ENCODE peak calls at places on chromosomes 13 and 19, in eight cellular contexts. Q, N, K, U, E, G, V and D are unnamed samples.

GRCh38 chr19:19381007-19381926 is 24.2 kb upstream of the GATAD2A start:
- DNase-seq in Q (no peak), N (no peak), K (peak; percentile 81), U (no peak), E (no peak), G (no peak), V (no peak), D (no peak)

GRCh38 chr13:18628428-18628827 is 553.2 kb downstream of the TUBA3C start:
- DNase-seq in Q (no peak), N (no peak), K (no peak), U (no peak), E (no peak), G (no peak), V (no peak), D (no peak)

GRCh38 chr13:113734826-113735125 is 24.2 kb upstream of the TMEM255B start:
- DNase-seq in Q (no peak), N (no peak), K (no peak), U (no peak), E (no peak), G (no peak), V (no peak), D (no peak)

GRCh38 chr13:37667631-37668161 is 69.1 kb upstream of the POSTN start:
- DNase-seq in Q (no peak), N (no peak), K (no peak), U (no peak), E (no peak), G (peak; percentile 46), V (no peak), D (no peak)

GRCh38 chr13:110232756-110233155 is 74.2 kb downstream of the COL4A1 start:
- DNase-seq in Q (no peak), N (no peak), K (no peak), U (no peak), E (no peak), G (peak; percentile 77), V (peak; percentile 82), D (peak; percentile 85)

GRCh38 chr13:98190889-98191444 is 13.9 kb upstream of the RNF113B start:
- DNase-seq in Q (no peak), N (no peak), K (no peak), U (no peak), E (no peak), G (no peak), V (no peak), D (no peak)

GRCh38 chr13:31045621-31046081 is 113.2 kb downstream of the TEX26 start:
- DNase-seq in Q (peak; percentile 61), N (no peak), K (no peak), U (no peak), E (peak; percentile 62), G (peak; percentile 96), V (peak; percentile 94), D (peak; percentile 89)

GRCh38 chr19:44303976-44304568 is 753 bp downstream of the ZNF235 start:
- DNase-seq in Q (no peak), N (peak; percentile 36), K (peak; percentile 5), U (no peak), E (no peak), G (peak; percentile 77), V (no peak), D (peak; percentile 1)

GRCh38 chr13:33191425-33192221 is 93.9 kb downstream of the STARD13 start:
- DNase-seq in Q (no peak), N (no peak), K (no peak), U (no peak), E (no peak), G (peak; percentile 36), V (no peak), D (no peak)

GRCh38 chr19:30173593-30174356 is 198.4 kb upstream of the ZNF536 start:
- DNase-seq in Q (no peak), N (no peak), K (no peak), U (no peak), E (no peak), G (no peak), V (no peak), D (no peak)

GRCh38 chr19:56821675-56822074 is 18.9 kb downstream of the PEG3 start:
- DNase-seq in Q (no peak), N (no peak), K (no peak), U (no peak), E (no peak), G (no peak), V (no peak), D (no peak)

GRCh38 chr13:110306340-110306959 is 507 bp downstream of the COL4A1 start:
- DNase-seq in Q (no peak), N (no peak), K (no peak), U (peak; percentile 72), E (peak; percentile 62), G (peak; percentile 57), V (peak; percentile 65), D (no peak)

GRCh38 chr19:34676697-34677385 is at the start of gene SCGB2B2:
- DNase-seq in Q (no peak), N (no peak), K (no peak), U (no peak), E (no peak), G (no peak), V (no peak), D (peak; percentile 1)

GRCh38 chr19:18848860-18849661 is 17.3 kb downstream of the UPF1 start:
- DNase-seq in Q (no peak), N (no peak), K (peak; percentile 61), U (peak; percentile 90), E (peak; percentile 73), G (peak; percentile 92), V (peak; percentile 82), D (peak; percentile 42)

GRCh38 chr19:38830039-38830733 is 1.4 kb downstream of the ECH1 start:
- DNase-seq in Q (no peak), N (no peak), K (no peak), U (no peak), E (no peak), G (peak; percentile 79), V (no peak), D (no peak)

GRCh38 chr13:59038824-59039223 is 1124.9 kb downstream of the DIAPH3 start:
- DNase-seq in Q (no peak), N (no peak), K (no peak), U (no peak), E (no peak), G (no peak), V (peak; percentile 5), D (peak; percentile 13)

GRCh38 chr13:25971499-25972145 is 80.2 kb downstream of the SHISA2 start:
- DNase-seq in Q (no peak), N (no peak), K (peak; percentile 21), U (no peak), E (no peak), G (no peak), V (no peak), D (no peak)

GRCh38 chr13:51913421-51914136 is 51.8 kb downstream of the CCDC70 start:
- DNase-seq in Q (no peak), N (no peak), K (no peak), U (no peak), E (no peak), G (no peak), V (no peak), D (no peak)

GRCh38 chr13:105774739-105775460 is 760.6 kb downstream of the EFNB2 start:
- DNase-seq in Q (no peak), N (no peak), K (no peak), U (no peak), E (no peak), G (no peak), V (no peak), D (no peak)

GRCh38 chr13:75870397-75870801 is 234.3 kb downstream of the LMO7 start:
- DNase-seq in Q (no peak), N (peak; percentile 23), K (no peak), U (peak; percentile 45), E (no peak), G (peak; percentile 45), V (peak; percentile 38), D (no peak)

GRCh38 chr19:57887195-57887941 is 1.5 kb downstream of the ZNF814 start:
- DNase-seq in Q (no peak), N (peak; percentile 98), K (no peak), U (no peak), E (no peak), G (peak; percentile 23), V (peak; percentile 53), D (no peak)

DNA sequence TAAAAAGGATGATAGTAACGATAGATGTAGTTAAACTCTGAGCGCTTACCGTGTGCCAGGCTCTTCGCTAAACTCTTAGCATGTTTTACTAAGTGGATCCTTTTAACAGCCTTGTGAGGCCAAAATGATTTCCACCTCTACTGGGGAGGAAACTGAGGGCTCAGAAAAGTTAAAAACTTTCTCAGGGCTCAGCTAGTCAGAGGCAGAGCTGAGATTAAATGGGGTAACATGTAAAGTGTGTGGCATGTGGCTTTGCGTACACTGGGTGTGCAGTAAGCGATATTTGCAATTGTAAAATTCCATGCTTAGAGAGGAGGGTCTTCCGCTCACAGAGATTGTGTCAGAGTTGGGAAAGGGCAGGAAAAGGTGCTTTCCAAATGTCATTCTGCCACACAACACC is 1.7 kb downstream of the U2AF2 start:
- DNase-seq in Q (no peak), N (no peak), K (no peak), U (no peak), E (no peak), G (no peak), V (no peak), D (no peak)
- H3K4me3 ChIP-seq in Q (peak overlapping the region; percentile 91), N (peak overlapping the region; percentile 95), K (peak overlapping the region; percentile 94), U (peak overlapping the region; percentile 92), E (peak overlapping the region; percentile 80), G (peak overlapping the region; percentile 98), V (peak overlapping the region; percentile 79), D (peak overlapping the region; percentile 69)

GRCh38 chr19:11046608-11047354 is 42.5 kb upstream of the LDLR start:
- DNase-seq in Q (no peak), N (no peak), K (no peak), U (no peak), E (no peak), G (no peak), V (no peak), D (no peak)
- H3K4me3 ChIP-seq in Q (no peak overlapping the region), N (no peak overlapping the region), K (no peak overlapping the region), U (no peak overlapping the region), E (no peak overlapping the region), G (no peak overlapping the region), V (no peak overlapping the region), D (no peak overlapping the region)

DNA sequence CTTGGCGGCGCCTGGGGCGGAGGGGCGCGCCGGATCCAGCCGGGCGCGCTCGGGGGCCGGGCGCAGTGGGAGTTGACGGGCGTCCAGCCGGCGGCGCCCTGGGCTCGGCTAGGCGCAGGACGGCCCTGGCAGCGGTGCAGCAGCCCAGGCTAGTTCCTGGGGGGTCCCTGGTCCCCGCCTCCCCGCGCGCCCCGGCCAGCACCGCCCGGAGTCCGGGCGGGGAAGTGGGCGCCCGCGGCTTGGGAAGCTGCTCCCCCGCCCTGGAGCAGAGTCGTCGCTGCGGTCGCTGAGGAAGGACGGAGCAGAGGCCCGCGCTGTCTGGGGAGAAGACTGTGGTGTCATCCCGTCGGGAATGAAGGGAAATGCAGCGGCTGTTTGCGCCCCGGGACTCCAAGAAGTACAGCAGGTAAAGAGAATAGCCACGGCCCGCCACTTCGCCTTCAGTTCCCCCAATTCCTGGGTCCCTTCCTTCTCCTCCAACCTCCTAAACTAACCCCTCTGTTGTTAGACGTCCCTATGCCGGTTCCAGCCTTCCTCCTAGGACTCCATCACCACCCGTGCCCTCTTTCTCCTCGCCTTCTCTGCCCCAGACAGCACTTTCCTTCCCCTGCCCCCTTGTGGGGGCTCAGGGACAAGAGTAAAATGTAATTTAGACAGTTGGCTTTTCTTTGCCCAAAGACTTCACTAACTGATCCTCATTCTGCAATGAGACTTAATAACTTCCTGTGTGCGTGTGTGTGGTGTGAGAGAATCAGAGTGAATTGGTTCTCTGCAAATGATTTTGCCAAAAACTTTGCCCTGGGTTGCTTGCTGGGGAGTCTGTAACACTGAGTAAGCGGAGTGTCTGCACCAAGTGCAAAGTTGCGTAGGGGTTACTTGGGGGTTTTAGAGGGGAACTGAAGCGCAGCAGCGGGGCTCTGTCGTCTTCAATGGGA is 20.3 kb upstream of the SGCG start:
- DNase-seq in Q (no peak), N (no peak), K (no peak), U (no peak), E (no peak), G (peak; percentile 67), V (peak; percentile 13), D (no peak)
- H3K4me3 ChIP-seq in Q (peak overlapping the region; percentile 38), N (peak overlapping the region; percentile 31), K (peak overlapping the region; percentile 15), U (peak overlapping the region; percentile 45), E (no peak overlapping the region), G (peak overlapping the region; percentile 79), V (peak overlapping the region; percentile 56), D (peak overlapping the region; percentile 48)

GRCh38 chr13:99982741-99983400 is 1.3 kb downstream of the ZIC2 start:
- DNase-seq in Q (no peak), N (no peak), K (no peak), U (peak; percentile 28), E (no peak), G (no peak), V (no peak), D (no peak)
- H3K4me3 ChIP-seq in Q (no peak overlapping the region), N (peak overlapping the region; percentile 47), K (no peak overlapping the region), U (no peak overlapping the region), E (no peak overlapping the region), G (no peak overlapping the region), V (peak overlapping the region; percentile 54), D (no peak overlapping the region)